ENCODE peak calls at places on chromosomes 1 and 21, in eight cellular contexts. A is mammary epithelial cell; F is anterior cingulate cortex; D is Peyer's patch; W is choroid plexus epithelial cell; P is activated CD8-positive, alpha-beta memory T cell treated with anti-CD3 and anti-CD28 coated beads for 4 hours; C is Calu3; S is amniotic epithelial cell. U is an unnamed sample.

GRCh38 chr1:113253187-113253966 is 136.9 kb upstream of the MAGI3 start:
- DNase-seq in W (no peak), A (no peak), P (no peak), F (no peak), C (no peak), S (no peak), D (no peak), U (no peak)

GRCh38 chr21:16181024-16181423 is 451.2 kb downstream of the USP25 start:
- DNase-seq in F (no peak), S (no peak), C (no peak), D (no peak), P (no peak), W (peak), A (no peak), U (no peak)

GRCh38 chr1:84141177-84142003 is 2.7 kb upstream of the PRKACB start:
- DNase-seq in C (no peak), S (no peak), A (no peak), F (no peak), P (no peak), D (no peak), W (peak), U (no peak)

GRCh38 chr1:44707112-44707881 is 23.7 kb downstream of the RNU5D-1 start:
- DNase-seq in A (peak), D (no peak), S (peak), W (peak), C (no peak), F (no peak), P (no peak), U (no peak)

GRCh38 chr1:232962761-232963357 is 12.4 kb downstream of the NTPCR start:
- DNase-seq in A (no peak), C (no peak), P (no peak), S (peak), D (no peak), W (peak), F (no peak), U (no peak)

GRCh38 chr1:164602480-164603093 is 43.6 kb downstream of the PBX1 start:
- DNase-seq in S (no peak), A (no peak), D (no peak), W (peak), P (no peak), F (peak), C (peak), U (no peak)

GRCh38 chr1:180116964-180117763 is 37.5 kb upstream of the QSOX1 start:
- DNase-seq in F (no peak), D (no peak), W (peak), S (peak), A (peak), C (no peak), P (no peak), U (no peak)

GRCh38 chr1:156859523-156860112 is 701 bp upstream of the INSRR start:
- DNase-seq in F (no peak), P (no peak), D (no peak), A (peak), W (peak), C (peak), S (no peak), U (no peak)

GRCh38 chr1:15958788-15959187 is 17.1 kb downstream of the ZBTB17 start:
- DNase-seq in S (no peak), A (no peak), D (no peak), C (no peak), W (no peak), F (no peak), P (no peak), U (no peak)

GRCh38 chr1:227729144-227729880 is 5.8 kb downstream of the JMJD4 start:
- DNase-seq in P (no peak), D (no peak), S (no peak), A (no peak), C (peak), F (no peak), W (no peak), U (peak)